ENCODE peak calls at places on chromosome 7, in four cellular contexts. One of them, this sample, is unnamed.

GRCh38 chr7:158827411-158828342 is 1.6 kb downstream of the ESYT2 start:
- DNase-seq in amniotic stem cell: no peak
- DNase-seq in GM06990: no peak
- DNase-seq in GOT3: no peak
- DNase-seq in this sample: no peak

GRCh38 chr7:116500071-116500853 is 724 bp downstream of the CAV2 start:
- DNase-seq in amniotic stem cell: no peak
- DNase-seq in GM06990: peak
- DNase-seq in GOT3: no peak
- DNase-seq in this sample: no peak

GRCh38 chr7:70698219-70698832 is 433.6 kb upstream of the GALNT17 start:
- DNase-seq in amniotic stem cell: peak
- DNase-seq in GM06990: no peak
- DNase-seq in GOT3: no peak
- DNase-seq in this sample: no peak

GRCh38 chr7:2309889-2310331 is 4.3 kb downstream of the SNX8 start:
- DNase-seq in amniotic stem cell: peak
- DNase-seq in GM06990: no peak
- DNase-seq in GOT3: no peak
- DNase-seq in this sample: peak

GRCh38 chr7:33392143-33392542 is 262.8 kb downstream of the BBS9 start:
- DNase-seq in amniotic stem cell: no peak
- DNase-seq in GM06990: no peak
- DNase-seq in GOT3: no peak
- DNase-seq in this sample: no peak

GRCh38 chr7:16811555-16811954 is 6.8 kb upstream of the AGR2 start:
- DNase-seq in amniotic stem cell: peak
- DNase-seq in GM06990: no peak
- DNase-seq in GOT3: no peak
- DNase-seq in this sample: no peak

GRCh38 chr7:130293521-130293920 is 560 bp downstream of the CPA4 start:
- DNase-seq in amniotic stem cell: no peak
- DNase-seq in GM06990: no peak
- DNase-seq in GOT3: no peak
- DNase-seq in this sample: no peak

GRCh38 chr7:15829689-15830088 is 143.2 kb upstream of the MEOX2 start:
- DNase-seq in amniotic stem cell: no peak
- DNase-seq in GM06990: no peak
- DNase-seq in GOT3: no peak
- DNase-seq in this sample: no peak

GRCh38 chr7:21566094-21566493 is 23.3 kb downstream of the DNAH11 start:
- DNase-seq in amniotic stem cell: no peak
- DNase-seq in GM06990: no peak
- DNase-seq in GOT3: no peak
- DNase-seq in this sample: no peak

GRCh38 chr7:75650671-75651070 is 88.1 kb downstream of the HIP1 start:
- DNase-seq in amniotic stem cell: no peak
- DNase-seq in GM06990: no peak
- DNase-seq in GOT3: no peak
- DNase-seq in this sample: no peak

GRCh38 chr7:42886129-42886528 is 25.7 kb downstream of the C7orf25 start:
- DNase-seq in amniotic stem cell: no peak
- DNase-seq in GM06990: no peak
- DNase-seq in GOT3: no peak
- DNase-seq in this sample: no peak

GRCh38 chr7:45178241-45179225 is 20.9 kb downstream of the RAMP3 start:
- DNase-seq in amniotic stem cell: no peak
- DNase-seq in GM06990: no peak
- DNase-seq in GOT3: no peak
- DNase-seq in this sample: no peak

GRCh38 chr7:94043299-94043698 is 39.1 kb upstream of the BET1 start:
- DNase-seq in amniotic stem cell: no peak
- DNase-seq in GM06990: no peak
- DNase-seq in GOT3: no peak
- DNase-seq in this sample: no peak

GRCh38 chr7:64630496-64630895 is 35.4 kb upstream of the ZNF107 start:
- DNase-seq in amniotic stem cell: no peak
- DNase-seq in GM06990: no peak
- DNase-seq in GOT3: no peak
- DNase-seq in this sample: no peak

GRCh38 chr7:155457544-155458316 is at the start of gene EN2:
- DNase-seq in amniotic stem cell: no peak
- DNase-seq in GM06990: no peak
- DNase-seq in GOT3: no peak
- DNase-seq in this sample: no peak

GRCh38 chr7:113008755-113009154 is 77.9 kb downstream of the GPR85 start:
- DNase-seq in amniotic stem cell: no peak
- DNase-seq in GM06990: no peak
- DNase-seq in GOT3: no peak
- DNase-seq in this sample: no peak

GRCh38 chr7:15795371-15795770 is 108.9 kb upstream of the MEOX2 start:
- DNase-seq in amniotic stem cell: no peak
- DNase-seq in GM06990: no peak
- DNase-seq in GOT3: no peak
- DNase-seq in this sample: no peak

GRCh38 chr7:100568176-100568935 is 5.3 kb downstream of the SAP25 start:
- DNase-seq in amniotic stem cell: no peak
- DNase-seq in GM06990: no peak
- DNase-seq in GOT3: no peak
- DNase-seq in this sample: no peak

GRCh38 chr7:30201161-30201666 is 66.4 kb downstream of the MTURN start:
- DNase-seq in amniotic stem cell: no peak
- DNase-seq in GM06990: peak
- DNase-seq in GOT3: no peak
- DNase-seq in this sample: no peak

GRCh38 chr7:24755541-24756416 is 1.5 kb downstream of the GSDME start:
- DNase-seq in amniotic stem cell: no peak
- DNase-seq in GM06990: peak
- DNase-seq in GOT3: no peak
- DNase-seq in this sample: no peak

This sample was measured in smooth muscle cell of the brain vasculature.